ENCODE peak calls at places on chromosome 9, in four cellular contexts. One of them, this sample, is unnamed.

GRCh38 chr9:133005957-133006356 is 24.8 kb upstream of the GTF3C5 start:
- DNase-seq in AG09319: no peak
- DNase-seq in WTC11: no peak
- DNase-seq in GM20000: no peak
- DNase-seq in this sample: no peak

GRCh38 chr9:87157366-87158031 is 210.2 kb upstream of the GAS1 start:
- DNase-seq in AG09319: no peak
- DNase-seq in WTC11: no peak
- DNase-seq in GM20000: no peak
- DNase-seq in this sample: no peak

GRCh38 chr9:125521462-125522327 is 185.3 kb downstream of the MAPKAP1 start:
- DNase-seq in AG09319: no peak
- DNase-seq in WTC11: no peak
- DNase-seq in GM20000: peak; percentile 21
- DNase-seq in this sample: peak; percentile 64

GRCh38 chr9:122552812-122553211 is at the start of gene OR1N2:
- DNase-seq in AG09319: no peak
- DNase-seq in WTC11: no peak
- DNase-seq in GM20000: no peak
- DNase-seq in this sample: no peak

GRCh38 chr9:121930970-121931369 is 162.1 kb downstream of the TTLL11 start:
- DNase-seq in AG09319: no peak
- DNase-seq in WTC11: no peak
- DNase-seq in GM20000: no peak
- DNase-seq in this sample: no peak

GRCh38 chr9:90053027-90053426 is 448.2 kb downstream of the GADD45G start:
- DNase-seq in AG09319: no peak
- DNase-seq in WTC11: peak; percentile 71
- DNase-seq in GM20000: no peak
- DNase-seq in this sample: peak; percentile 55

GRCh38 chr9:127393680-127394079 is 3.3 kb upstream of the SLC2A8 start:
- DNase-seq in AG09319: peak; percentile 4
- DNase-seq in WTC11: no peak
- DNase-seq in GM20000: no peak
- DNase-seq in this sample: no peak

GRCh38 chr9:7976167-7976755 is 176.7 kb upstream of the DMAC1 start:
- DNase-seq in AG09319: no peak
- DNase-seq in WTC11: no peak
- DNase-seq in GM20000: peak; percentile 63
- DNase-seq in this sample: peak; percentile 75

GRCh38 chr9:94554439-94555331 is at the start of gene PCAT7:
- DNase-seq in AG09319: no peak
- DNase-seq in WTC11: peak; percentile 78
- DNase-seq in GM20000: peak; percentile 52
- DNase-seq in this sample: peak; percentile 57

GRCh38 chr9:106644661-106645060 is 218.3 kb upstream of the ZNF462 start:
- DNase-seq in AG09319: no peak
- DNase-seq in WTC11: no peak
- DNase-seq in GM20000: no peak
- DNase-seq in this sample: no peak

GRCh38 chr9:135728436-135729110 is 26.6 kb downstream of the KCNT1 start:
- DNase-seq in AG09319: no peak
- DNase-seq in WTC11: no peak
- DNase-seq in GM20000: no peak
- DNase-seq in this sample: no peak

GRCh38 chr9:135727257-135727875 is 25.4 kb downstream of the KCNT1 start:
- DNase-seq in AG09319: no peak
- DNase-seq in WTC11: no peak
- DNase-seq in GM20000: no peak
- DNase-seq in this sample: no peak

GRCh38 chr9:135724186-135724797 is 22.3 kb downstream of the KCNT1 start:
- DNase-seq in AG09319: no peak
- DNase-seq in WTC11: no peak
- DNase-seq in GM20000: no peak
- DNase-seq in this sample: no peak

GRCh38 chr9:135729480-135729879 is 27.5 kb downstream of the KCNT1 start:
- DNase-seq in AG09319: no peak
- DNase-seq in WTC11: no peak
- DNase-seq in GM20000: no peak
- DNase-seq in this sample: no peak

GRCh38 chr9:135726138-135726853 is 24.3 kb downstream of the KCNT1 start:
- DNase-seq in AG09319: no peak
- DNase-seq in WTC11: no peak
- DNase-seq in GM20000: no peak
- DNase-seq in this sample: no peak
- TF ChIP-seq CTCF in AG09319: no peak
- TF ChIP-seq CTCF in WTC11: no peak
- TF ChIP-seq CTCF in GM20000: no peak
- TF ChIP-seq CTCF in this sample: no peak

DNA sequence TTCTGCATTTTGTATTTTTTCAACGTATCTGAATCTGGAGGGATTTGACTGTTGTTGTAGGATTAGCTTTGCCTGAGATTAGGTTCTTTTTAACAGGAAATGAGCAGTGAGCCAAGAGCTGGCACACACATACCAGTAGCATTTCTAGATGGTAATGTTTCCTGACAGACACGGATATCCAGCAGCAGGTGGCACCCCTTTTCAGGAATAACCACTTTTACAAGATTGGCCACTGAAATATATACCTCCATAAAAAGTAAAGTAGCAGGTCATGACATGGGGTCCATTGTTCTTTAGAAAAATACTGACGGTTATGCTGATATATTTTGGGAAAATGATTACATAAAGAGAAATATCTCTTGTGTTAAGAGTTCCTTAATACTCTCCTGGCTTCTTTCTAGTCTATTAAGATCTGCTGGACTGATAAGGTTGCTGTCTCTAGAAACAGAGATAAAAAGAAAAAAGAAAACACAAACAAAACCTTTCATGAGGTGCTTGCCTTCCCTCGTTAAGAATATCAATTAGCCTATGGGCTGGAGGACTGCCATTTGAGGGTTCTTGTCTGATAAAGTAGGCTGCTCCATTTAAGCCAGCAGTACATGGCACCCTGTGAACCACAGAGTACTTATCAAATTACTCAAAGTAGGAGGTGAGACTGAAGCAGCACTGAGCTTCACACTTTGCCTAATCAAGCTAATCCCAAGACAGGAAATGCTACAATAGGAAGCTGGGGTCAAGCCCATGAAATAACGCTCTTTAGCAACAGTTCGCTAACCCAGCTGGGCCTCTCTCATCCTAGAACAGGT is 101.6 kb upstream of the PCA3 start:
- DNase-seq in AG09319: no peak
- DNase-seq in WTC11: no peak
- DNase-seq in GM20000: no peak
- DNase-seq in this sample: no peak
- TF ChIP-seq CTCF in AG09319: no peak
- TF ChIP-seq CTCF in WTC11: no peak
- TF ChIP-seq CTCF in GM20000: no peak
- TF ChIP-seq CTCF in this sample: no peak

GRCh38 chr9:123763910-123764588 is 165.9 kb downstream of the DENND1A start:
- DNase-seq in AG09319: no peak
- DNase-seq in WTC11: no peak
- DNase-seq in GM20000: no peak
- DNase-seq in this sample: no peak

GRCh38 chr9:123757960-123758359 is 172.0 kb downstream of the DENND1A start:
- DNase-seq in AG09319: no peak
- DNase-seq in WTC11: no peak
- DNase-seq in GM20000: no peak
- DNase-seq in this sample: no peak

GRCh38 chr9:123757547-123757946 is 172.4 kb downstream of the DENND1A start:
- DNase-seq in AG09319: no peak
- DNase-seq in WTC11: no peak
- DNase-seq in GM20000: no peak
- DNase-seq in this sample: no peak

GRCh38 chr9:123756484-123757106 is 173.3 kb downstream of the DENND1A start:
- DNase-seq in AG09319: no peak
- DNase-seq in WTC11: no peak
- DNase-seq in GM20000: peak; percentile 39
- DNase-seq in this sample: no peak

DNA sequence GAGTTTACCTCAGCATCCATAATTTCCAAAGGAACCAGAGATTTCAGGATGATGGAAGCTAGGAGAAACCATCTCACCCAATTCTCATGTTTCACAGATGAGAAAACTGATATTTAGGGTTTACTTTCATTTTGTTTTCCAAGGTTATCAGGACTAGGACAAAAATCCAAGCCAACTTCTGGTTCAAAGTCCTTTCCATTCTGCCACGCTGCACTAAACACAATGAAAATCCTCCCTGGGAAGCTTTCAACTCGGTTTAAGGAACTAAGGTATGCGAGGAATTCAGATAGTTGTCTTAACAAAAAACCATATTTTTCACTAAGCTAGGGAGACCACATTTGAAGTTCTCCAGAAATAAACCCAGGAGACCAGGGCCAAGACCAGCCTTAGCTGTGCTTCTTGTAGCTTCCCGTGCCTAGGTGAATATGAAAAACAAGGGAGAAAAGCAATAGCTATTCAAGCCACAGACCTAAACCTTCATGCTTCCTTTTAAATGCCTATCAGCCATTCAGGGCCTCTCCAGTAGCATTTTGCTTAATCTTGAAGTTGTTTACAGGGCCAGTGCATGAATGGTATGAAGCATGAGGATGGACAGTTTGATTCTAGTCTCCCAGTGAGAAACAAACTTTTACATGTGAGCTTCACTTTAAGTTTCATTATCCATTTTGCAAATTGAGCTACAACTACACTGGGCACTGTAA is 167.9 kb downstream of the DENND1A start:
- DNase-seq in AG09319: no peak
- DNase-seq in WTC11: no peak
- DNase-seq in GM20000: no peak
- DNase-seq in this sample: no peak
- TF ChIP-seq CTCF in AG09319: no peak
- TF ChIP-seq CTCF in WTC11: no peak
- TF ChIP-seq CTCF in GM20000: no peak
- TF ChIP-seq CTCF in this sample: no peak

DNA sequence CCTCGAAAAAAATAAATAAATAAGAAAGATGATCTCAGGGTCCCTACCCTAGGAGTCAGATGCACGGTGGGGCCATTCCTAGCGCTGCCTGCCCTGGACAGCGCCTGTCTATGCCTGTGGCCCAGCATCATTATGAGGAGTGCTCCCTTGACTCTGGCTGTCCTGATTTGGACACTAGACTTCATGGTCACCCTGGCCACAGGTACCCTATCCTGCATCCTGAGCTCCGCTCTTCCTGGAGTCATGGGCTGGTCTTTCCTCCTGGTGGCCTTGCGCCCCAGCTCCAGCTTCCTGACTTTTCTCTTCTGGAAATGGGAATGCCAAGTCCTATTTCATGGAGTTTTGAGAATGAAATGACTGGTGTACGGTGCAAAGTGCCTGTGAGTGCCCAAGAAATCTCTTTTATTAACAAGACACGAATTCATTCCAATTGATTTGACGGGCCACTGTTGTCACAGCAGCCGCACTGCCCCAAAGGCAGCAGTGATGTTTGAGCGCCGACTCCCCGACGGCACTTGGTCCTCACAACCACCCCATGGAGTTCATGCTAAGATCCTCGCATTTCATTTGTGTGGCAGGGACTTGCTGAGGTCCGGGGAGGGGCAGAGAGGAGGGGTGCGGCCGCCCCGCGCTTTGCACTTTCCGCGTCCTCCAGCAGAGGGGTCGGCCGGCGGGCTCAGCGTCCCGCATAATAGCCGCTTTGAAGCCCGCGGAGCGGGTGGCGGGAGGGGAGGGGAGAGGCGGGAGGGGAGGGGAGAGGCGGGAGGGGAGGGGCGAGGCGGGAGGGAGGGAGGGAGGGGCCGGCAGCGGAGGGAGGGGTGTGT is 453 bp upstream of the AIF1L start:
- DNase-seq in AG09319: no peak
- DNase-seq in WTC11: peak; percentile 87
- DNase-seq in GM20000: peak; percentile 59
- DNase-seq in this sample: peak; percentile 42
- TF ChIP-seq CTCF in AG09319: peak; percentile 1
- TF ChIP-seq CTCF in WTC11: no peak
- TF ChIP-seq CTCF in GM20000: no peak
- TF ChIP-seq CTCF in this sample: no peak

GRCh38 chr9:92242115-92242778 is 51.2 kb downstream of the IARS1 start:
- DNase-seq in AG09319: peak; percentile 30
- DNase-seq in WTC11: no peak
- DNase-seq in GM20000: no peak
- DNase-seq in this sample: no peak
- TF ChIP-seq CTCF in AG09319: peak; percentile 47
- TF ChIP-seq CTCF in WTC11: no peak
- TF ChIP-seq CTCF in GM20000: peak; percentile 1
- TF ChIP-seq CTCF in this sample: no peak

GRCh38 chr9:102631559-102631958 is 363.6 kb upstream of the CYLC2 start:
- DNase-seq in AG09319: no peak
- DNase-seq in WTC11: no peak
- DNase-seq in GM20000: no peak
- DNase-seq in this sample: no peak
- TF ChIP-seq CTCF in AG09319: no peak
- TF ChIP-seq CTCF in WTC11: no peak
- TF ChIP-seq CTCF in GM20000: no peak
- TF ChIP-seq CTCF in this sample: no peak

This sample was measured in activated CD8-positive, alpha-beta T cell treated with anti-CD3 and anti-CD28 coated beads for 36 hours.